ENCODE peak calls at places on chromosomes 5 and 9, in six cellular contexts. W, V, E, B, J and Y are unnamed samples.

GRCh38 chr5:105428461-105429129 is 1866.0 kb upstream of the NUDT12 start:
- DNase-seq in W (no peak), E (no peak), J (no peak), B (peak; percentile 28), V (no peak), Y (peak; percentile 2)

GRCh38 chr5:118553662-118554061 is 434.7 kb downstream of the DTWD2 start:
- DNase-seq in W (no peak), V (peak; percentile 86), J (no peak), B (peak; percentile 96), E (no peak), Y (peak; percentile 4)

GRCh38 chr5:67425514-67425913 is 228.9 kb upstream of the CD180 start:
- DNase-seq in J (no peak), E (no peak), B (peak; percentile 58), V (no peak), W (no peak), Y (no peak)

GRCh38 chr5:29982446-29982845 is 1211.0 kb upstream of the CDH6 start:
- DNase-seq in J (no peak), B (no peak), E (no peak), W (no peak), V (no peak), Y (no peak)

GRCh38 chr9:76911971-76912370 is 6.1 kb upstream of the PRUNE2 start:
- DNase-seq in E (no peak), J (no peak), B (no peak), V (no peak), W (no peak), Y (no peak)

GRCh38 chr5:157459715-157460599 is at the start of gene NIPAL4:
- DNase-seq in V (no peak), B (peak; percentile 63), E (peak; percentile 59), W (no peak), J (no peak), Y (peak; percentile 11)

GRCh38 chr5:101424530-101425175 is 521.6 kb upstream of the ST8SIA4 start:
- DNase-seq in B (peak; percentile 75), W (no peak), J (no peak), E (no peak), V (peak; percentile 57), Y (peak; percentile 35)

GRCh38 chr9:134291452-134291881 is 34.8 kb upstream of the RXRA start:
- DNase-seq in J (no peak), E (no peak), W (peak; percentile 67), V (no peak), B (no peak), Y (no peak)

GRCh38 chr5:172775326-172776234 is 4.6 kb upstream of the DUSP1 start:
- DNase-seq in J (no peak), V (peak; percentile 44), E (no peak), W (peak; percentile 88), B (peak; percentile 97), Y (peak; percentile 97)

GRCh38 chr9:129284607-129285291 is 106.7 kb upstream of the IER5L start:
- DNase-seq in E (no peak), J (no peak), B (no peak), W (no peak), V (no peak), Y (no peak)

GRCh38 chr9:137556069-137556838 is 4.6 kb downstream of the MRPL41 start:
- DNase-seq in V (no peak), J (no peak), E (no peak), W (no peak), B (no peak), Y (peak; percentile 27)

GRCh38 chr5:59666709-59667108 is 226.8 kb downstream of the PDE4D start:
- DNase-seq in V (no peak), W (no peak), B (no peak), E (no peak), J (no peak), Y (no peak)

GRCh38 chr5:36624277-36624676 is 17.9 kb downstream of the SLC1A3 start:
- DNase-seq in B (no peak), W (no peak), V (no peak), J (no peak), E (no peak), Y (no peak)

GRCh38 chr5:54774281-54775171 is 210.9 kb downstream of the ESM1 start:
- DNase-seq in B (no peak), E (no peak), V (no peak), J (no peak), W (no peak), Y (no peak)

GRCh38 chr5:170312666-170313065 is 15.1 kb upstream of the LCP2 start:
- DNase-seq in E (no peak), V (peak; percentile 72), B (no peak), W (no peak), J (no peak), Y (peak; percentile 72)

GRCh38 chr9:17116400-17116837 is 18.4 kb upstream of the CNTLN start:
- DNase-seq in V (peak; percentile 47), J (no peak), E (peak; percentile 4), B (peak; percentile 85), W (no peak), Y (peak; percentile 67)

GRCh38 chr5:156330141-156330870 is 3.3 kb downstream of the SGCD start:
- DNase-seq in W (no peak), V (peak; percentile 4), E (no peak), J (no peak), B (peak; percentile 40), Y (no peak)

GRCh38 chr5:59279979-59280378 is 613.5 kb downstream of the PDE4D start:
- DNase-seq in J (no peak), E (no peak), V (no peak), W (no peak), B (no peak), Y (no peak)

GRCh38 chr5:175123542-175123941 is 320.4 kb downstream of the DRD1 start:
- DNase-seq in E (no peak), W (no peak), B (no peak), V (peak; percentile 18), J (no peak), Y (no peak)

GRCh38 chr5:40736103-40736875 is 19.5 kb downstream of the TTC33 start:
- DNase-seq in W (no peak), J (no peak), B (peak; percentile 83), E (peak; percentile 25), V (peak; percentile 61), Y (peak; percentile 82)

GRCh38 chr9:123368023-123368422 is 12.0 kb downstream of the CRB2 start:
- DNase-seq in J (no peak), B (no peak), W (no peak), E (no peak), V (no peak), Y (no peak)

GRCh38 chr9:104881991-104882555 is 45.9 kb downstream of the ABCA1 start:
- DNase-seq in J (no peak), W (no peak), B (no peak), E (no peak), V (no peak), Y (no peak)

GRCh38 chr9:95477441-95477840 is 39.3 kb downstream of the PTCH1 start:
- DNase-seq in W (no peak), B (no peak), E (no peak), V (no peak), J (no peak), Y (no peak)

GRCh38 chr9:74526215-74526614 is 29.1 kb downstream of the RORB start:
- DNase-seq in B (no peak), V (no peak), J (no peak), E (no peak), W (no peak), Y (no peak)